ENCODE peak calls at places on chromosomes 1 and 21, in seven cellular contexts. Q, N, Z, E, F, G and B are unnamed samples.

GRCh38 chr1:64887689-64888217 is 78.6 kb downstream of the JAK1 start:
- DNase-seq in G (no peak), N (no peak), E (no peak), Z (no peak), F (no peak), Q (no peak), B (no peak)

GRCh38 chr1:46221749-46222148 is 18.6 kb downstream of the LURAP1 start:
- DNase-seq in Z (no peak), E (no peak), N (peak), G (no peak), F (no peak), Q (no peak), B (no peak)

GRCh38 chr1:163509126-163509525 is 187.4 kb downstream of the NUF2 start:
- DNase-seq in G (no peak), E (no peak), Q (peak), N (no peak), F (no peak), Z (peak), B (no peak)

GRCh38 chr1:221078260-221078965 is 199.2 kb downstream of the HLX start:
- DNase-seq in F (no peak), G (no peak), Q (peak), N (no peak), Z (no peak), E (no peak), B (no peak)

GRCh38 chr1:76949503-76949902 is 82.2 kb downstream of the ST6GALNAC5 start:
- DNase-seq in G (no peak), E (no peak), F (no peak), N (no peak), Q (peak), Z (peak), B (no peak)

GRCh38 chr21:46425061-46425460 is 33.6 kb upstream of the DIP2A start:
- DNase-seq in G (no peak), F (no peak), E (peak), Q (no peak), N (no peak), Z (no peak), B (no peak)

GRCh38 chr1:248841702-248842395 is 3.8 kb downstream of the ZNF672 start:
- DNase-seq in N (peak), E (no peak), F (no peak), Z (peak), Q (peak), G (peak), B (peak)

GRCh38 chr1:42753070-42753469 is 13.0 kb upstream of the CLDN19 start:
- DNase-seq in Z (no peak), N (no peak), F (no peak), Q (no peak), E (no peak), G (no peak), B (no peak)

GRCh38 chr1:30778156-30778978 is 20.8 kb upstream of the LAPTM5 start:
- DNase-seq in F (no peak), E (no peak), G (no peak), N (no peak), Q (peak), Z (peak), B (peak)

GRCh38 chr1:232844791-232845190 is 39.6 kb downstream of the MAP10 start:
- DNase-seq in G (no peak), N (no peak), Z (peak), E (no peak), Q (peak), F (no peak), B (no peak)

GRCh38 chr1:184792450-184792969 is 37.9 kb upstream of the EDEM3 start:
- DNase-seq in E (peak), G (peak), Q (peak), F (no peak), Z (peak), N (peak), B (peak)

DNA sequence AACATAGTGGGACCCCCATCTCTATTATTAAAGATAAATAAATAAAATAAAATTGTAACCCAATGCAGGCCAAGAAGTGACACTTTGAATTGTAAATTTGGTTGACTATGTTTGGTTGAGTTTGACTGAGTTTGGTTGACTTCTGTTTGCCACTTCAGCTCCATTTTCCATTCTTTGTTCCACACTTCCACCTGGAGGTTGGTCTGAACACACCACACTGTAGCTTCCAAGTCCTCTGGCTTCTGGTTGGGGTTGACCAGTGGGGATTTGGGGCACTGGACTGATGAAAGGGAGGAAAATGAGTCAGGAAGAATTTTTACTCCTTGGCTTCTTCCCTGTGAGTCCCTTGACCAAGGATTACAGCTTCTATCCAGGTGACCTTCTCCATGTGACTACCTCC is 40.6 kb upstream of the DIPK1A start:
- DNase-seq in E (no peak), Z (no peak), F (no peak), N (no peak), G (no peak), Q (peak), B (no peak)
- H3K4me3 ChIP-seq in E (no peak), Z (no peak), F (no peak), N (no peak), G (no peak), Q (no peak), B (no peak)

DNA sequence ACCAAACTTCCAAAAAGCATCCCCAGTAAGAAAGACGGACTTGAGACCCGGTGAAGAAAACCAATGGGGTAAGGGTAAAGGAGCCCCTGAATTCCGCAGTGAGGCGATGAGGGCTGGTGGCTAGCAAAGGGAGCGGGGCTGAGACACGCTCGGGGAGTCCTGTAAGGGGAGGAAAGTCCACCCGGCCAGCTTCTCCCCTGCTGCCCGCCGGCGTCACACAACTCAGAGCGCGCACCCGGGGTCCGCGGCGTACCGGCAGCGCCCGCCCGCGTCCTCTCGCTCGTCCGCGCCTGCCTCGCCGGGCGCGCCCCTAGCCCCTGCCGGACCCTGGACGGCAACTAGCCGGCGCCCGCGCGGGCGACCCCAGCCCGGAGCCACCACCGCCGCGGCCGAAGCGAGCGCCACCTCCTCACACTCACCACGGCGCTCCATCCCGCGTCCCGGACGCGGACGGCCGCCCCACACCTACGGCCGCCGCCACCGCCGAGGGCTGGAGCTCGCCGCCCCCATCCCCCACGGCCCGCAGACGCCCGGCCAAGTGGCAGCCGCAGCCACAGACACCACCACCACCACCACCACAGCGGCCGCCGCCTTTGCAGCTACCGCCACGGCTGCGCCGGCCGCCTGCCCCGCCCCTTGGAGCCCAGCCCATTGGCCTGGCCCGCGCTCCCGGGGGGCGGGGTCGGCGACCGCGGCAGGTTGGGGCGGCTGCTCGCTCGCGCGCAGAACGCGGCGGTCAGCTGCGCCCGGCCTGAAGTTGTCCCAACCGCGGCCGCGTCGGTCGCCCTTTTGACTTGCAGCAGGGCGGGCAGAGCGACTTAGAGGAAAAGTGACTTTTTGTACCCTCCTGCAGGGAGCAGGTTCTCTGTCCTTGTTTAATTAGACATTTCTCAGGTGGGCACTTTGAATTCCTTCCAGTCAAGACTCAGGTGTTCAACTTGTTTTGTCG is 10.0 kb upstream of the ARHGAP29 start:
- DNase-seq in N (peak), F (peak), Q (peak), E (peak), G (peak), Z (peak), B (peak)
- TF ChIP-seq CTCF in N (no peak), F (no peak), Q (no peak), E (no peak), G (no peak), Z (no peak), B (no peak)

GRCh38 chr1:9069324-9070100 is at the start of gene SLC2A5:
- DNase-seq in E (no peak), Q (no peak), N (peak), F (no peak), G (peak), Z (no peak), B (peak)
- H3K4me3 ChIP-seq in E (peak), Q (no peak), N (peak), F (peak), G (peak), Z (no peak), B (peak)

DNA sequence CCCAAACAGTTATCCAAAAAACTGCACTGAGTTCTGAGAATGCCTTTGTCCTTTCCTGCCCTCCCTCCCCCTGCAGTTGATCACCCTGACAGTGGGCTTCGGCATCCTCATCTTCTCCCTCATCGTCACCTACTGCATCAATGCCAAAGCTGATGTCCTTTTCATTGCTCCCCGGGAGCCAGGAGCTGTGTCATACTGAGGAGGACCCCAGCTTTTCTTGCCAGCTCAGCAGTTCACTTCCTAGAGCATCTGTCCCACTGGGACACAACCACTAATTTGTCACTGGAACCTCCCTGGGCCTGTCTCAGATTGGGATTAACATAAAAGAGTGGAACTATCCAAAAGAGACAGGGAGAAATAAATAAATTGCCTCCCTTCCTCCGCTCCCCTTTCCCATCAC is 8.8 kb upstream of the NHLH1 start:
- DNase-seq in N (no peak), Z (no peak), G (no peak), Q (no peak), F (no peak), E (no peak), B (no peak)
- TF ChIP-seq CTCF in N (no peak), Z (no peak), G (no peak), Q (no peak), F (no peak), E (no peak), B (no peak)